ENCODE peak calls at places on chromosomes 4 and X, in four cellular contexts. G is cardiac muscle cell, F is tibial artery, C is endothelial cell of umbilical vein. O is an unnamed sample.

GRCh38 chr4:79046191-79046590 is 107.0 kb upstream of the PAQR3 start:
- DNase-seq in G (no peak), F (no peak), C (no peak), O (no peak)

GRCh38 chr4:184744251-184744650 is 10.4 kb upstream of the CENPU start:
- DNase-seq in G (no peak), F (no peak), C (no peak), O (no peak)

GRCh38 chr4:121380448-121381147 is at the start of gene QRFPR:
- DNase-seq in G (peak), F (no peak), C (no peak), O (no peak)

GRCh38 chr4:173257732-173258717 is 76.1 kb downstream of the HMGB2 start:
- DNase-seq in G (peak), F (peak), C (peak), O (no peak)

GRCh38 chr4:46894841-46895240 is 14.2 kb downstream of the COX7B2 start:
- DNase-seq in G (no peak), F (peak), C (no peak), O (no peak)

GRCh38 chr4:128387600-128388351 is 100.2 kb upstream of the PGRMC2 start:
- DNase-seq in G (no peak), F (no peak), C (no peak), O (no peak)

GRCh38 chrX:8067754-8068469 is 103.2 kb downstream of the VCX2 start:
- DNase-seq in G (no peak), F (no peak), C (no peak), O (no peak)

GRCh38 chrX:147917700-147918694 is 6.3 kb downstream of the FMR1 start:
- DNase-seq in G (no peak), F (no peak), C (peak), O (no peak)

GRCh38 chr4:20326977-20327376 is 75.3 kb downstream of the SLIT2 start:
- DNase-seq in G (no peak), F (no peak), C (no peak), O (no peak)

GRCh38 chrX:38803609-38804480 is 2.6 kb downstream of the MID1IP1 start:
- DNase-seq in G (peak), F (peak), C (peak), O (peak)

GRCh38 chr4:110012917-110013316 is 100.2 kb downstream of the EGF start:
- DNase-seq in G (no peak), F (no peak), C (no peak), O (no peak)

GRCh38 chr4:1169691-1170096 is 2.7 kb downstream of the SPON2 start:
- DNase-seq in G (no peak), F (no peak), C (no peak), O (no peak)

GRCh38 chr4:48275247-48275646 is 5.6 kb upstream of the TEC start:
- DNase-seq in G (peak), F (no peak), C (no peak), O (no peak)

GRCh38 chrX:96102997-96103396 is 581.6 kb upstream of the DIAPH2 start:
- DNase-seq in G (no peak), F (peak), C (peak), O (no peak)

GRCh38 chr4:4405358-4405962 is 18.6 kb downstream of the NSG1 start:
- DNase-seq in G (no peak), F (no peak), C (no peak), O (no peak)

GRCh38 chr4:5717449-5718158 is 6.6 kb downstream of the EVC start:
- DNase-seq in G (no peak), F (no peak), C (no peak), O (no peak)

GRCh38 chr4:7956306-7957112 is 16.8 kb upstream of the AFAP1 start:
- DNase-seq in G (no peak), F (peak), C (peak), O (no peak)

GRCh38 chr4:6525474-6525873 is 49.5 kb upstream of the MAN2B2 start:
- DNase-seq in G (no peak), F (no peak), C (no peak), O (no peak)

GRCh38 chr4:153465145-153465544 is 1.0 kb upstream of the TMEM131L start:
- DNase-seq in G (no peak), F (no peak), C (no peak), O (no peak)

GRCh38 chr4:14368391-14368790 is 633.9 kb upstream of the CPEB2 start:
- DNase-seq in G (no peak), F (no peak), C (no peak), O (no peak)

GRCh38 chrX:47560831-47561652 is at the start of gene ARAF:
- DNase-seq in G (peak), F (peak), C (peak), O (peak)

GRCh38 chr4:87025023-87025613 is 90.3 kb downstream of the AFF1 start:
- DNase-seq in G (no peak), F (no peak), C (peak), O (no peak)

GRCh38 chr4:153074501-153075255 is 129.6 kb upstream of the TRIM2 start:
- DNase-seq in G (no peak), F (no peak), C (no peak), O (no peak)

GRCh38 chrX:131802836-131803626 is 220.1 kb upstream of the STK26 start:
- DNase-seq in G (no peak), F (no peak), C (peak), O (no peak)

GRCh38 chr4:54173281-54173912 is 55.7 kb upstream of the PDGFRA start:
- DNase-seq in G (no peak), F (no peak), C (no peak), O (no peak)

GRCh38 chr4:141772838-141773237 is 136.5 kb downstream of the IL15 start:
- DNase-seq in G (no peak), F (no peak), C (no peak), O (no peak)

GRCh38 chr4:81896936-81897335 is 425.2 kb upstream of the RASGEF1B start:
- DNase-seq in G (no peak), F (no peak), C (no peak), O (no peak)

GRCh38 chr4:123890889-123891288 is 494.3 kb downstream of the SPRY1 start:
- DNase-seq in G (no peak), F (no peak), C (no peak), O (no peak)

GRCh38 chr4:123891901-123892300 is 495.3 kb downstream of the SPRY1 start:
- DNase-seq in G (no peak), F (no peak), C (no peak), O (no peak)

GRCh38 chr4:123892997-123893745 is 496.6 kb downstream of the SPRY1 start:
- DNase-seq in G (no peak), F (no peak), C (peak), O (no peak)

GRCh38 chr4:123892368-123892961 is 495.9 kb downstream of the SPRY1 start:
- DNase-seq in G (no peak), F (no peak), C (peak), O (no peak)

GRCh38 chr4:123889376-123889945 is 492.9 kb downstream of the SPRY1 start:
- DNase-seq in G (no peak), F (no peak), C (peak), O (no peak)
- H3K27ac ChIP-seq in G (no peak), F (no peak), C (no peak), O (no peak)

GRCh38 chr4:15779789-15780188 is 1.7 kb downstream of the CD38 start:
- DNase-seq in G (no peak), F (no peak), C (no peak), O (no peak)

GRCh38 chr4:15778191-15778741 is at the start of gene CD38:
- DNase-seq in G (peak), F (peak), C (no peak), O (no peak)

GRCh38 chr4:15777697-15778096 is 431 bp upstream of the CD38 start:
- DNase-seq in G (no peak), F (no peak), C (no peak), O (no peak)

GRCh38 chr4:15778742-15779231 is 659 bp downstream of the CD38 start:
- DNase-seq in G (peak), F (peak), C (no peak), O (no peak)

GRCh38 chr4:15779336-15779735 is 1.2 kb downstream of the CD38 start:
- DNase-seq in G (peak), F (peak), C (peak), O (no peak)
- TF ChIP-seq CTCF in G (peak), F (no peak), C (peak), O (no peak)

GRCh38 chr4:68337004-68337403 is 12.9 kb downstream of the YTHDC1 start:
- DNase-seq in G (no peak), F (no peak), C (no peak), O (no peak)
- H3K27ac ChIP-seq in G (no peak), F (no peak), C (no peak), O (no peak)

DNA sequence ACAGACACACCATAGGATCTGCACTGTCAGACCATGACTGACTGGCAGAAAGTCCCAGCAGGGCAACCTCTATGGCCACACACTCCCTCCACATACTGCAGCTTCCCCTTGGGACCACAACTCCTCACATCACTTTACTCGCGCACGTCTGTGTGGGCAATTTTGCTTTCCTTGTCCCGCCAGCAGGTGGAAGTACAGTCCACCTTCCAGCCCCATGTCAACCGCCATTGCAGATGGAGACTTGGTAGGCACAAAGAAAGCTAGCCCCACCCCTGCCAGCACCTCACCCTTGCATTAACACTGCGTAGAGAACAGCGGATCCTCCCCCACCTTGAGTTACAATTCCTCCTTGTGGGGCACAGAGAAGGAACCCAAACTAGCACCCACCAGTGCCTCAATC is 74.4 kb upstream of the NAP1L2 start:
- DNase-seq in G (no peak), F (no peak), C (no peak), O (no peak)
- TF ChIP-seq CTCF in G (no peak), F (no peak), C (no peak), O (no peak)

GRCh38 chr4:102439835-102440234 is 61.3 kb upstream of the NFKB1 start:
- DNase-seq in G (peak), F (no peak), C (peak), O (no peak)
- H3K27ac ChIP-seq in G (no peak), F (no peak), C (no peak), O (no peak)